ENCODE peak calls at places on chromosomes 16 and 17, in ten cellular contexts. V is lower leg skin, I is right lobe of liver, Y is stomach, P is A549, R is H1, J is GM12878, A is endothelial cell of umbilical vein, K is GM12892, L is tibial nerve. F is an unnamed sample.

GRCh38 chr17:45236002-45236606 is 14.4 kb downstream of the FMNL1 start:
- DNase-seq in V (no peak), I (no peak), Y (no peak), P (no peak), R (no peak), J (no peak), A (no peak), K (no peak), L (no peak), F (peak; percentile 75)

GRCh38 chr16:24534634-24535033 is 4.7 kb upstream of the RBBP6 start:
- DNase-seq in V (no peak), I (no peak), Y (no peak), P (peak; percentile 51), R (no peak), J (no peak), A (peak; percentile 32), K (no peak), L (no peak), F (no peak)

GRCh38 chr17:27379863-27380533 is 76.2 kb upstream of the KSR1 start:
- DNase-seq in V (no peak), I (peak; percentile 69), Y (peak; percentile 72), P (no peak), R (no peak), J (no peak), A (peak; percentile 73), K (no peak), L (peak; percentile 29), F (no peak)

GRCh38 chr16:23061669-23062068 is 87.6 kb downstream of the USP31 start:
- DNase-seq in V (no peak), I (no peak), Y (no peak), P (no peak), R (no peak), J (no peak), A (no peak), K (no peak), L (no peak), F (no peak)

GRCh38 chr17:35871415-35871814 is 2.7 kb upstream of the HEATR9 start:
- DNase-seq in V (no peak), I (no peak), Y (no peak), P (no peak), R (no peak), J (no peak), A (no peak), K (no peak), L (no peak), F (no peak)

GRCh38 chr16:4450921-4451619 is 23.4 kb downstream of the NMRAL1 start:
- DNase-seq in V (no peak), I (no peak), Y (no peak), P (no peak), R (no peak), J (no peak), A (no peak), K (no peak), L (no peak), F (no peak)

GRCh38 chr17:27294689-27295630 is 1.0 kb downstream of the WSB1 start:
- DNase-seq in V (peak; percentile 87), I (no peak), Y (peak; percentile 61), P (peak; percentile 77), R (no peak), J (peak; percentile 66), A (peak; percentile 84), K (peak; percentile 23), L (peak; percentile 81), F (no peak)

GRCh38 chr17:74957935-74958549 is 14.5 kb downstream of the HID1 start:
- DNase-seq in V (peak; percentile 52), I (peak; percentile 78), Y (peak; percentile 81), P (peak; percentile 91), R (peak; percentile 100), J (no peak), A (peak; percentile 59), K (peak; percentile 85), L (peak; percentile 79), F (peak; percentile 93)

GRCh38 chr17:17570798-17571716 is 20.5 kb downstream of the PEMT start:
- DNase-seq in V (no peak), I (peak; percentile 74), Y (peak; percentile 39), P (no peak), R (no peak), J (no peak), A (no peak), K (no peak), L (no peak), F (no peak)

GRCh38 chr16:2213817-2214720 is 571 bp downstream of the PGP start:
- DNase-seq in V (no peak), I (no peak), Y (no peak), P (no peak), R (no peak), J (no peak), A (peak; percentile 34), K (no peak), L (no peak), F (peak; percentile 84)
- TF ChIP-seq POLR2A in V (no peak), I (peak; percentile 18), Y (no peak), P (peak; percentile 86), R (no peak), J (peak; percentile 68), A (peak; percentile 11), K (no peak), L (no peak), F (no peak)

GRCh38 chr17:32445976-32446375 is 1.7 kb downstream of the PSMD11 start:
- DNase-seq in V (no peak), I (no peak), Y (no peak), P (peak; percentile 35), R (no peak), J (no peak), A (no peak), K (no peak), L (no peak), F (no peak)

GRCh38 chr17:32445497-32445896 is 1.2 kb downstream of the PSMD11 start:
- DNase-seq in V (no peak), I (no peak), Y (no peak), P (no peak), R (no peak), J (no peak), A (no peak), K (no peak), L (no peak), F (no peak)

GRCh38 chr17:32444301-32445074 is at the start of gene PSMD11:
- DNase-seq in V (peak; percentile 94), I (peak; percentile 99), Y (peak; percentile 99), P (peak; percentile 99), R (peak; percentile 99), J (peak; percentile 78), A (peak; percentile 97), K (peak; percentile 97), L (peak; percentile 92), F (peak; percentile 100)

GRCh38 chr17:32443827-32444300 is 446 bp upstream of the PSMD11 start:
- DNase-seq in V (peak; percentile 24), I (peak; percentile 56), Y (no peak), P (no peak), R (no peak), J (no peak), A (no peak), K (no peak), L (no peak), F (no peak)

GRCh38 chr17:32445075-32445427 is 741 bp downstream of the PSMD11 start:
- DNase-seq in V (no peak), I (peak; percentile 54), Y (peak; percentile 28), P (peak; percentile 70), R (no peak), J (no peak), A (peak; percentile 76), K (no peak), L (no peak), F (no peak)
- TF ChIP-seq POLR2A in V (no peak), I (no peak), Y (no peak), P (peak; percentile 18), R (no peak), J (no peak), A (peak; percentile 43), K (no peak), L (no peak), F (no peak)

DNA sequence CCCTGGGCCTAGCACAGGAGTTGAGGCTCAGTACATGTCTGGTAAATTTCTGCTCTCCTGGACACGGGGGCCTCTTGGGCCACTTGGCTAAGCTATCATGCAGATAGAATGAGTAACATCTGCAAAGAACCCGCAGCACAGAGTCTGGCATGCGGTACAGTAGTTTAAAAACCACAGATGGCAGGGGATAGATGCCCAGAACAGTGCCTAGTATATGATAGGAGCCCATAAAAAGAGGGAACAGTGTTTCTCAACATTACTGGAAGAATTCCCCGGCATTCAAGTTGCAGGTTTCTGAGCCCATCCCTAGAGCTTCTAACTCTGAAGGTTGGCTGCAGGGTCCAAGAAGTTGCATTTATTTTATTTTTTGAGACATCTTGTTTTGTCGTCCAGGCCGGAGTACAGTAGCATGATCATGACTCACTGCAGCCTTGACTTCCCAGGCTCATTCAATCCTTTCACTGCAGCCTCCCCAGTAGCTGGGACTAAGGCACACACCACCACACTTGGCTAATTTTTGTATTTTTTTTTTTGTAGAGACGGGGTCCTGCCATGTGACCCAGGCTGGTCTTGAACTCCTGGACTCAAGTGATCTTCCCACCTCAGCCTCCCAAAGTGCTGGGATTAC is 5.8 kb downstream of the CDIPT start:
- DNase-seq in V (no peak), I (no peak), Y (no peak), P (no peak), R (no peak), J (no peak), A (no peak), K (no peak), L (no peak), F (no peak)
- TF ChIP-seq POLR2A in V (no peak), I (no peak), Y (no peak), P (no peak), R (no peak), J (no peak), A (no peak), K (no peak), L (no peak), F (no peak)

DNA sequence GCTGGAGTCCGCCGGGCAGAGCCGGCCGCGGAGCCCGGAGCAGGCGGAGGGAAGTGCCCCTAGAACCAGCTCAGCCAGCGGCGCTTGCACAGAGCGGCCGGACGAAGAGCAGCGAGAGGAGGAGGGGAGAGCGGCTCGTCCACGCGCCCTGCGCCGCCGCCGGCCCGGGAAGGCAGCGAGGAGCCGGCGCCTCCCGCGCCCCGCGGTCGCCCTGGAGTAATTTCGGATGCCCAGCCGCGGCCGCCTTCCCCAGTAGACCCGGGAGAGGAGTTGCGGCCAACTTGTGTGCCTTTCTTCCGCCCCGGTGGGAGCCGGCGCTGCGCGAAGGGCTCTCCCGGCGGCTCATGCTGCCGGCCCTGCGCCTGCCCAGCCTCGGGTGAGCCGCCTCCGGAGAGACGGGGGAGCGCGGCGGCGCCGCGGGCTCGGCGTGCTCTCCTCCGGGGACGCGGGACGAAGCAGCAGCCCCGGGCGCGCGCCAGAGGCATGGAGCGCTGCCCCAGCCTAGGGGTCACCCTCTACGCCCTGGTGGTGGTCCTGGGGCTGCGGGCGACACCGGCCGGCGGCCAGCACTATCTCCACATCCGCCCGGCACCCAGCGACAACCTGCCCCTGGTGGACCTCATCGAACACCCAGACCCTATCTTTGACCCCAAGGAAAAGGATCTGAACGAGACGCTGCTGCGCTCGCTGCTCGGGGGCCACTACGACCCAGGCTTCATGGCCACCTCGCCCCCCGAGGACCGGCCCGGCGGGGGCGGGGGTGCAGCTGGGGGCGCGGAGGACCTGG is 435 bp downstream of the NOG start:
- DNase-seq in V (no peak), I (peak; percentile 77), Y (peak; percentile 56), P (peak; percentile 71), R (peak; percentile 82), J (no peak), A (peak; percentile 57), K (peak; percentile 36), L (peak; percentile 29), F (peak; percentile 87)
- TF ChIP-seq POLR2A in V (no peak), I (no peak), Y (no peak), P (no peak), R (no peak), J (no peak), A (no peak), K (no peak), L (no peak), F (no peak)

F was measured in spleen.